ENCODE peak calls at places on chromosomes 11 and 22, in nine cellular contexts. W is PC-3; H is IMR-90; F is CD4-positive, alpha-beta T cell; D is right atrium auricular region; K is WTC11; T is fibroblast of mammary gland; Q is left ventricle myocardium inferior; E is endothelial cell. I is an unnamed sample.

GRCh38 chr11:12066799-12067508 is 43.4 kb upstream of the MICAL2 start:
- DNase-seq in F (no peak), H (peak), D (no peak), E (no peak), W (peak), T (no peak), K (no peak), Q (no peak), I (peak)

GRCh38 chr22:49589811-49590210 is 237.9 kb downstream of the BRD1 start:
- DNase-seq in F (no peak), W (no peak), E (no peak), H (no peak), K (peak), T (no peak), Q (no peak), D (no peak), I (peak)

GRCh38 chr11:37124384-37124783 is 526.3 kb upstream of the RAG2 start:
- DNase-seq in Q (no peak), F (no peak), K (no peak), H (no peak), T (no peak), E (no peak), W (peak), D (no peak), I (no peak)

GRCh38 chr11:17839450-17839849 is 104.9 kb downstream of the KCNC1 start:
- DNase-seq in T (no peak), K (no peak), W (no peak), D (no peak), H (no peak), E (no peak), F (no peak), Q (no peak), I (no peak)

GRCh38 chr11:31702966-31703365 is 108.2 kb downstream of the PAX6 start:
- DNase-seq in T (peak), H (peak), F (no peak), K (no peak), Q (no peak), D (no peak), W (peak), E (no peak), I (no peak)

GRCh38 chr11:776459-777287 is 614 bp downstream of the GATD1 start:
- DNase-seq in H (no peak), F (no peak), D (no peak), W (no peak), Q (no peak), T (no peak), K (peak), E (peak), I (peak)

GRCh38 chr11:57815877-57816276 is 54.3 kb downstream of the CTNND1 start:
- DNase-seq in F (no peak), H (no peak), D (no peak), W (no peak), Q (no peak), E (no peak), T (no peak), K (no peak), I (no peak)

GRCh38 chr11:131653244-131653643 is 282.8 kb downstream of the NTM start:
- DNase-seq in H (no peak), D (no peak), W (no peak), T (no peak), K (no peak), E (no peak), Q (no peak), F (no peak), I (no peak)

GRCh38 chr11:34269031-34269430 is 88.8 kb downstream of the ABTB2 start:
- DNase-seq in K (no peak), E (no peak), W (no peak), F (no peak), H (no peak), D (no peak), T (no peak), Q (no peak), I (no peak)

GRCh38 chr22:38204784-38205183 is 3.0 kb downstream of the MAFF start:
- DNase-seq in Q (no peak), D (no peak), T (no peak), H (no peak), E (no peak), K (no peak), F (no peak), W (no peak), I (no peak)

GRCh38 chr11:103338621-103339484 is 229.6 kb downstream of the DYNC2H1 start:
- DNase-seq in E (peak), H (peak), W (peak), T (peak), Q (no peak), F (no peak), D (no peak), K (peak), I (no peak)
- TF ChIP-seq CTCF in E (peak), H (peak), W (peak), T (peak), Q (no peak), F (no peak), D (no peak), K (no peak), I (no peak)

DNA sequence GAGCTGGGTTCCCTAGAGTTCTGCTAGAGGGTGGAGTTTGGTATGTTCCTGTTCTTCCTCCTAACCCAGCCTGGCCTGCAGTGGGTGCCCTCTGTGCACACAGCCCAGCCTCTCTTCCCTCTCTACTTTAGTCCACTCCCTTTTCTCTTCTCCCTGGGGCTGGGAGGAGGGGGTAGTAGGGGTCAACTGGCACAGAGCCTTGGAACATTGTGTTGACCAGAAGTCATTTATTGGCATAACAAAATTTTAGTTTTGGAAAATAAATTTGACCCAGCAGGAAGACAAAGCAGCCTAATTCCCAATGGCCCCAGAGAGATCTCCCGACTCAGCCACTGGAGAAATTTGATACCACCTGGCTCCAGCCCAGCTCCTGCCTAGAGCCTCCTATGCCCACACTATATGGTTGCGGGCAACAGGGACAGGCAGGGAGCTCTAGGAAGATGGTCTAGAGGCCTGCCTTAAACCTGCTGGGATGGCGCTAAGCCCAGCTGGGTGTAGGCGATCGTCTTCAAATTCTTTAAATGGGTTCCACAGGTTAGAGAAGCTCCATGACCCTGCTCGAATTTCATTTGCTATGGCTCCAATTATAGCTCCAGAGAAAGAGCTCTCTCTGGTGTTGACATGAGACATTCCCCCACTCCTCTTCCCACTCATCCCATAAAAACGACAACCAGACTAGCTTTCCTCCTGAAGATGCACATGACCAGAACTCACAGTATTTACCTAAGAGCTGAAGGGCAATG is 9.9 kb downstream of the PCSK7 start:
- DNase-seq in T (peak), F (no peak), W (peak), H (peak), E (no peak), Q (peak), D (peak), K (no peak), I (no peak)
- TF ChIP-seq CTCF in T (no peak), F (no peak), W (peak), H (peak), E (no peak), Q (no peak), D (peak), K (no peak), I (no peak)

DNA sequence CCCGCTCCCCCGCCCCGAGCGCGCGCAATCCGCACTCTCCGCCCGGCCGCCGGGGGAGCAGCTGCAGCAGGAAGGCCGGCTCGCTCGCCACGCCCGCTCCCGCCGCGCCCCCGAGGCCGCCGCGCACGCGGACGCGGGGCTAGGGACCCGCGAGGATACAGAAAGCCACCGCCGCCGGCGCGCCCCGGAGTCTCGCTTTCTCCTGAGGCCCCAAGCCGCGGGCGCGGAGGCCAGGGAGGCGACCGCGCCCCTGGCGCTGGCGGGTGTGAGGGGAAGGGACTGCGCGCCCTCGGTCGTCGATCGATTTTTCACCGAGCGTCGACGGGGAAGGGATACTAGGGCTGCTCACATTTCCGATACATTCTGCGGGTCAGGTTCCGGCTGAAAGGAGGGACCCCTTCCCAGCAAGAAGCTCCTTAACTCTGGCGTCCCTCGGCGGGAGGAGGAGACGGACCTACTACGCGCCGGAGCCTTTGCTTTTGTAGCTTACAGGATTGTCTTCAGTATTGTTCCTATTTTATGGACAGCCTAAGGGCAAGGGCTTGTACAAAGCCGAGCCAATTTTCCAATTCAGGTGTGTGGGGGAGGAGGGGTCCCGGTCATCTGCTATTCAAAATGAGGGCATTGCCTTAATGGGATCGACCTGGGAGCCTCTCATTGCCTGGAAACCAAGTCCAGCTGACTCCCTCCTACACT is 416 bp upstream of the GAB2 start:
- DNase-seq in D (peak), Q (peak), K (peak), F (peak), H (peak), W (peak), T (peak), E (peak), I (peak)
- TF ChIP-seq CTCF in D (no peak), Q (peak), K (no peak), F (no peak), H (peak), W (no peak), T (no peak), E (no peak), I (no peak)

GRCh38 chr22:22519591-22519990 is 479 bp downstream of the ZNF280A start:
- DNase-seq in T (no peak), E (no peak), D (no peak), H (no peak), K (no peak), Q (no peak), W (no peak), F (no peak), I (no peak)
- TF ChIP-seq CTCF in T (no peak), E (no peak), D (no peak), H (no peak), K (no peak), Q (no peak), W (no peak), F (no peak), I (no peak)

DNA sequence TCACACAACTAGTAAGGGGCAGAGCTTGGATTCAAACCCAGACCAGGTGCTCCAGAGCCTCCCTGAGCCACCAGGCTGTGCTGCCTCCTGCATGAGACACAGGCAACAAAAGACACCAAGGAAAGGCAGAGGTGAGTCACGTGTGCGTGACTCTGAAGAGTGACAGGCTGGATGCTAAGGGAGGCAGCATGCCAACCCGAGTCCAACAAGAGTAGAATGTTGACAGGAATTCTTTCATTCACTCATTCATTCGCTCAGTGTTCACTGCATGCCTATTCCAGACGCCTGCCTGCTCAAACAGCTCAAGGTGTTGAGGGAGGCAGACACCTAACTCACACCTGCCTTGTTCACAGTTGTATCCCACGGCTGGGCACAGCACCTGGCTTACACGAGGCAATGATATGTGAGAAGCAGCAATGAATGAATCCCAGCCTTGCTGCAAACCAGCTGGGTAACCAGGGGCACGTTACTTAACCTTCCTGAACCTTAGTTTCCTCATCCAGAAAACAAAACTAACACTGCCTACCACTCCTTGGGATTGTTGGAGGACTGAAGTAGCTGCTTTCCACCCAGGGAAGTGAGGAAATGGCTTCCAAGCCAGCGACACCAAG is 73.8 kb upstream of the ARFGAP3 start:
- DNase-seq in W (peak), F (no peak), D (peak), K (no peak), Q (peak), T (peak), H (peak), E (no peak), I (no peak)
- TF ChIP-seq CTCF in W (peak), F (no peak), D (peak), K (no peak), Q (peak), T (peak), H (peak), E (no peak), I (no peak)

GRCh38 chr22:48488149-48488551 is 1339.5 kb downstream of the BRD1 start:
- DNase-seq in D (no peak), H (no peak), W (no peak), E (no peak), Q (no peak), F (no peak), K (no peak), T (no peak), I (no peak)
- TF ChIP-seq CTCF in D (no peak), H (no peak), W (no peak), E (no peak), Q (no peak), F (no peak), K (no peak), T (no peak), I (no peak)

DNA sequence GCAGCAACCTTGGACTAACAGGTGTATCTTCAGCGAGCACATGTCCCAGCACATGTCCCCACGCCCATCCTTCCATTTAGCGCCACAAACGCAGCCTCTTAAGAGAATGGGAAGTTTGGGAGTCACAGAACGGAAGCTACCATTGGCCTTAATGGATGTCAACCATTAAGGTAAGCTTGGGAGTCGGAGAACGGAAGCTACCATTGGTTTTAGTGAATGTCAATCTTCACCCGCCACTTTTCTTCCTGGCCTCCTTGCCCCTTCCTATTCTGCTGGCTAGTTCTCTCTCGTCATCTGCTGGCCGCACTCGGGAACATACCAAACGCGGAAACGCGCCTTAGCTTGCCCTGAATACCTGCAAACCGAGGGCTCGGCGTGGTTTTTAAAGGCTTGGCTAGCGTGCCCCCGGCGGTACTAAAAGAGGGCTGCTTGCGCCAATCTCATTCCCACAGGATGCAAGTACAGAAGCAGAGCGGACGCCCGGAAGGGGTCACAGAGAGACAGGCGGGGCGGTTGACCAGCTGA is 24.3 kb downstream of the GLYATL1 start:
- DNase-seq in K (peak), E (no peak), Q (no peak), H (peak), W (no peak), F (no peak), T (peak), D (no peak), I (peak)
- TF ChIP-seq CTCF in K (no peak), E (no peak), Q (no peak), H (peak), W (no peak), F (no peak), T (peak), D (no peak), I (no peak)

GRCh38 chr11:27496461-27496860 is 10.1 kb downstream of the LIN7C start:
- DNase-seq in E (no peak), T (peak), H (peak), D (no peak), Q (no peak), W (no peak), F (no peak), K (no peak), I (no peak)
- TF ChIP-seq CTCF in E (no peak), T (no peak), H (no peak), D (no peak), Q (no peak), W (no peak), F (no peak), K (no peak), I (no peak)